ENCODE peak calls at places on chromosomes 12 and 14, in eight cellular contexts. G is prostate gland, H is fibroblast of the aortic adventitia, P is brain microvascular endothelial cell, O is GM12865, W is left ventricle myocardium inferior, L is mucosa of descending colon, K is left lung. R is an unnamed sample.

GRCh38 chr14:70640938-70641547 is 673 bp upstream of the TTC9 start:
- DNase-seq in H (peak), P (no peak), K (no peak), W (no peak), L (peak), G (peak), O (peak), R (no peak)

GRCh38 chr14:89615421-89615820 is 198.4 kb upstream of the FOXN3 start:
- DNase-seq in O (no peak), K (no peak), H (peak), W (no peak), L (no peak), P (no peak), G (no peak), R (no peak)

GRCh38 chr12:6936642-6937480 is 6.8 kb upstream of the RNU7-1 start:
- DNase-seq in K (no peak), L (peak), O (peak), W (no peak), H (no peak), P (no peak), G (no peak), R (no peak)

GRCh38 chr12:31321565-31322228 is 4.3 kb downstream of the SINHCAF start:
- DNase-seq in L (no peak), W (no peak), H (peak), G (no peak), P (no peak), K (no peak), O (no peak), R (no peak)

GRCh38 chr12:92110083-92110640 is 35.5 kb downstream of the BTG1 start:
- DNase-seq in L (no peak), G (no peak), P (no peak), O (no peak), H (no peak), W (no peak), K (no peak), R (no peak)

GRCh38 chr14:37616853-37617252 is 21.4 kb downstream of the TTC6 start:
- DNase-seq in L (no peak), G (no peak), K (no peak), W (no peak), H (no peak), O (no peak), P (no peak), R (no peak)

GRCh38 chr14:70660967-70661871 is 19.5 kb downstream of the TTC9 start:
- DNase-seq in L (no peak), K (no peak), H (no peak), G (peak), W (no peak), P (no peak), O (peak), R (no peak)

GRCh38 chr14:89258728-89259273 is 158.2 kb downstream of the FOXN3 start:
- DNase-seq in K (no peak), P (no peak), W (no peak), O (peak), L (no peak), H (no peak), G (no peak), R (no peak)

GRCh38 chr14:80988742-80989429 is 33.5 kb downstream of the TSHR start:
- DNase-seq in L (no peak), P (peak), O (no peak), H (no peak), K (no peak), W (no peak), G (no peak), R (no peak)

GRCh38 chr12:68180792-68181744 is 21.5 kb upstream of the IFNG start:
- DNase-seq in K (no peak), L (no peak), P (no peak), G (no peak), O (peak), H (peak), W (no peak), R (no peak)

GRCh38 chr14:21395450-21395849 is 11.6 kb upstream of the SUPT16H start:
- DNase-seq in P (no peak), L (no peak), H (no peak), G (no peak), W (no peak), O (no peak), K (no peak), R (no peak)
- TF ChIP-seq CTCF in P (no peak), L (no peak), H (no peak), G (no peak), W (no peak), O (no peak), K (no peak), R (no peak)

GRCh38 chr14:100708349-100709217 is 18.1 kb upstream of the DLK1 start:
- DNase-seq in O (no peak), K (peak), L (peak), W (peak), H (peak), G (no peak), P (no peak), R (no peak)
- TF ChIP-seq CTCF in O (no peak), K (peak), L (peak), W (no peak), H (no peak), G (no peak), P (no peak), R (no peak)

DNA sequence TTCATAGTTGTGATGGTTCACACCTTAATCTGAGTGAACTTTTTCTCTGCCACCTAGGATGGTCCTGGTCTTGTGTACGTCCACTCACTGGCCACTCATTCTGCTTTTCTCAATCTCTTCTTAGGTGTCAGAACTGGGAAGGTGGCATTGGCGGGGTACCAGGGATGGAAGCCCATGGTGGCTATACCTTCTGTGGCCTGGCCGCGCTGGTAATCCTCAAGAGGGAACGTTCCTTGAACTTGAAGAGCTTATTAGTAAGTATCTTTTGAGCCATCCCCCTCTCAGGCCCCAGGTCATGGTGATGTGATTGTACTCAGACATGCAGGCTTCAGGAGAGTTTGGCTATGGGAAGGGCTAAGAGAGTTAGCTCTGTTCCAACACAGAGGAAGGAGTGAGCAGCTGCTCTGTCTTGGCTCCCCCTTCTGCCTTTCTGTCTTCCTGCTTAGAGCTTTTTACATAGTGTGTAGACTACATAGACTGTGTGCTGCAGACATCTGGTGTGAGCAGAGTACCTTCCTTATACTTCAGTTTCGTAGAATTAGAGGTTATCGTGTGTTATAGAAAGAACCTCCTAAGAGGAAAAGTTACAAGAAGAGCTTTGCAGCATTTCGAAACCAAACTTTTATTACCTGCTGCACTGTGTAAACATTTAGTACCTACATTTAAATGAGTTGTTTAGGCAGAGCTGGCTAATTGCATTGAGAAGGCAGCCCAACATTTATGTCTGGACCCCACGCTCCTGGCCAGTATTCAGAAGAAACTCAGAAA is 54.2 kb downstream of the FNTB start:
- DNase-seq in L (no peak), W (no peak), O (no peak), H (no peak), G (no peak), P (no peak), K (no peak), R (no peak)
- TF ChIP-seq CTCF in L (no peak), W (no peak), O (no peak), H (no peak), G (no peak), P (no peak), K (no peak), R (no peak)

GRCh38 chr12:87820524-87821194 is 208.5 kb downstream of the C12orf50 start:
- DNase-seq in G (no peak), W (no peak), O (no peak), L (no peak), H (peak), K (no peak), P (peak), R (no peak)
- TF ChIP-seq CTCF in G (no peak), W (no peak), O (no peak), L (no peak), H (no peak), K (no peak), P (no peak), R (no peak)

R was measured in omental fat pad.